ENCODE peak calls at places on chromosomes 4 and X, in four cellular contexts. I is uterus, S is A549, K is prostate gland. R is an unnamed sample.

GRCh38 chrX:107448625-107449468 is 605 bp upstream of the FRMPD3 start:
- DNase-seq in I (peak; percentile 13), S (peak; percentile 13), K (no peak), R (no peak)

GRCh38 chr4:151246742-151247141 is 30.2 kb upstream of the PRSS48 start:
- DNase-seq in I (no peak), S (no peak), K (no peak), R (no peak)

GRCh38 chr4:106450249-106450648 is 81.7 kb upstream of the GIMD1 start:
- DNase-seq in I (no peak), S (no peak), K (no peak), R (no peak)

GRCh38 chr4:61992351-61992750 is 792.2 kb downstream of the ADGRL3 start:
- DNase-seq in I (no peak), S (no peak), K (no peak), R (no peak)

GRCh38 chr4:89413518-89413917 is 105.9 kb upstream of the GPRIN3 start:
- DNase-seq in I (no peak), S (no peak), K (no peak), R (no peak)

GRCh38 chr4:142900622-142901021 is 54.5 kb upstream of the INPP4B start:
- DNase-seq in I (no peak), S (no peak), K (no peak), R (no peak)

GRCh38 chrX:130024127-130024526 is 41.7 kb downstream of the BCORL1 start:
- DNase-seq in I (peak; percentile 68), S (peak; percentile 56), K (peak; percentile 50), R (peak; percentile 52)

GRCh38 chrX:48474127-48474526 is 1.9 kb upstream of the FTSJ1 start:
- DNase-seq in I (no peak), S (peak; percentile 31), K (no peak), R (no peak)

GRCh38 chr4:105807496-105807895 is 87.8 kb upstream of the NPNT start:
- DNase-seq in I (no peak), S (no peak), K (no peak), R (no peak)

GRCh38 chr4:141432000-141432712 is 204.2 kb upstream of the IL15 start:
- DNase-seq in I (no peak), S (no peak), K (no peak), R (no peak)

GRCh38 chrX:34918856-34919255 is 23.7 kb upstream of the FAM47B start:
- DNase-seq in I (no peak), S (peak; percentile 70), K (peak; percentile 4), R (peak; percentile 1)

GRCh38 chr4:128907966-128908365 is 98.5 kb downstream of the JADE1 start:
- DNase-seq in I (no peak), S (no peak), K (no peak), R (no peak)

GRCh38 chr4:126532527-126532926 is 1100.2 kb upstream of the INTU start:
- DNase-seq in I (no peak), S (no peak), K (no peak), R (no peak)

GRCh38 chr4:145815027-145815612 is 123.5 kb downstream of the ZNF827 start:
- DNase-seq in I (no peak), S (no peak), K (no peak), R (no peak)

GRCh38 chr4:21083413-21083812 is 383.2 kb downstream of the PACRGL start:
- DNase-seq in I (no peak), S (no peak), K (no peak), R (no peak)

GRCh38 chr4:139589619-139590018 is 33.6 kb upstream of the SETD7 start:
- DNase-seq in I (no peak), S (no peak), K (no peak), R (no peak)

GRCh38 chr4:52837716-52838558 is 24.2 kb upstream of the RASL11B start:
- DNase-seq in I (no peak), S (no peak), K (peak; percentile 54), R (peak; percentile 50)

DNA sequence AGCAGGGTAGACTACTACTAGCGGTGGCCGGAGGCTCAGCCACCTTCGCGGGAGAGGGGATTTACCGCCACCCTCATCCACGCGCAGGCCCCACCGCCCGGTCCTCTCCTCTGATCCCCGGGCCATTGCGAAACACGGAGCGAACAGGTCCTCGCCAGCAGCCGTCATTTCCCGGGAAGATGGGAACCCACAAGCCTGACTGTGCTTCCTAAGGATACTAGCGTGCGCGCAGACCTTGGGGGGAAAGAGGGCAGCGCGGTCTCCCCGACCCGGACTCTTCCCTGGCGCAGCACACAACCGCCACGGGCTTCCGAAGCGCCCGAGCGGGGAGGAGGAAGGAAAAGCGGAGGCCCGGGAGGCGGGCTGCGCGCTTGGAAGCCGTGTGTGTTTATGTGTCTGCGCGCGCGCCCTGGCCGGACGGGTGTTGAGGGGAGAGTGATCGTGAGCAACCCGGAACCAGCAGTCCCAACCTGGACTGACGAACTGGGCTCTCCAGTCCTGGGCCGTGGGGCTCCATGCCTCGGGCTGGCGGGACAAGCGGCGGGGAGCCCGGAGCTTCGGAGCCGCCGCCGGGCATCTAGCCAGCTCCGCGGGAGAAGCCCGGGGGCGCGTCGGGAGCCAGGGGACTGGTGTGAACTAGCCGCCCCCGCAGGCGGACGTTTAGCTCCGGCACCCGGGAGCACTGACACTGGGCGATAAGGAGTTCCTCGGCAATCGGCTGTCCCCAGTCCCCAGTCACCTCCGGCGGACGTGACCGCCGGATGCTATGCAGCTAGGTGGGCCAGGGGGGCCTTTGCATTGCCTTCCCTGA is 74.6 kb upstream of the BCOR start:
- DNase-seq in I (peak; percentile 71), S (no peak), K (peak; percentile 50), R (no peak)
- TF ChIP-seq POLR2A in I (no peak), S (no peak), K (no peak), R (no peak)

GRCh38 chrX:12949927-12950656 is 24.8 kb upstream of the TMSB4X start:
- DNase-seq in I (peak; percentile 89), S (no peak), K (peak; percentile 44), R (no peak)
- TF ChIP-seq POLR2A in I (peak; percentile 26), S (no peak), K (peak; percentile 39), R (no peak)

GRCh38 chrX:16867947-16868346 is 2.2 kb downstream of the RBBP7 start:
- DNase-seq in I (no peak), S (no peak), K (no peak), R (no peak)

GRCh38 chrX:16869393-16870094 is 618 bp downstream of the RBBP7 start:
- DNase-seq in I (peak; percentile 19), S (peak; percentile 32), K (peak; percentile 4), R (no peak)

GRCh38 chrX:16870861-16871584 is 861 bp upstream of the RBBP7 start:
- DNase-seq in I (peak; percentile 35), S (no peak), K (peak; percentile 8), R (no peak)

GRCh38 chrX:16868920-16869319 is 1.2 kb downstream of the RBBP7 start:
- DNase-seq in I (no peak), S (no peak), K (no peak), R (no peak)

GRCh38 chrX:16870095-16870860 is at the start of gene RBBP7:
- DNase-seq in I (peak; percentile 94), S (peak; percentile 91), K (peak; percentile 87), R (peak; percentile 38)
- TF ChIP-seq POLR2A in I (peak; percentile 83), S (peak; percentile 64), K (peak; percentile 89), R (peak; percentile 68)

GRCh38 chrX:17817242-17817641 is 43.9 kb downstream of the RAI2 start:
- DNase-seq in I (no peak), S (no peak), K (no peak), R (no peak)
- TF ChIP-seq POLR2A in I (no peak), S (no peak), K (no peak), R (no peak)

GRCh38 chr4:2570551-2571222 is 34.2 kb downstream of the FAM193A start:
- DNase-seq in I (peak; percentile 31), S (no peak), K (no peak), R (no peak)
- TF ChIP-seq POLR2A in I (no peak), S (no peak), K (no peak), R (no peak)

GRCh38 chrX:65034641-65035450 is 58.6 kb upstream of the ZC4H2 start:
- DNase-seq in I (peak; percentile 71), S (peak; percentile 58), K (peak; percentile 66), R (no peak)
- TF ChIP-seq POLR2A in I (peak; percentile 13), S (no peak), K (no peak), R (no peak)

GRCh38 chrX:71096702-71097032 is 1.0 kb downstream of the FOXO4 start:
- DNase-seq in I (no peak), S (no peak), K (no peak), R (no peak)

GRCh38 chrX:71095971-71096701 is 485 bp downstream of the FOXO4 start:
- DNase-seq in I (no peak), S (no peak), K (peak; percentile 55), R (peak; percentile 34)

GRCh38 chrX:71098302-71098701 is 2.7 kb downstream of the FOXO4 start:
- DNase-seq in I (peak; percentile 69), S (peak; percentile 55), K (peak; percentile 35), R (peak; percentile 26)

GRCh38 chrX:71095033-71095432 is 618 bp upstream of the FOXO4 start:
- DNase-seq in I (no peak), S (no peak), K (no peak), R (no peak)

GRCh38 chrX:71095555-71095970 is at the start of gene FOXO4:
- DNase-seq in I (peak; percentile 94), S (peak; percentile 87), K (peak; percentile 90), R (peak; percentile 82)
- TF ChIP-seq POLR2A in I (peak; percentile 32), S (peak; percentile 67), K (no peak), R (peak; percentile 18)

DNA sequence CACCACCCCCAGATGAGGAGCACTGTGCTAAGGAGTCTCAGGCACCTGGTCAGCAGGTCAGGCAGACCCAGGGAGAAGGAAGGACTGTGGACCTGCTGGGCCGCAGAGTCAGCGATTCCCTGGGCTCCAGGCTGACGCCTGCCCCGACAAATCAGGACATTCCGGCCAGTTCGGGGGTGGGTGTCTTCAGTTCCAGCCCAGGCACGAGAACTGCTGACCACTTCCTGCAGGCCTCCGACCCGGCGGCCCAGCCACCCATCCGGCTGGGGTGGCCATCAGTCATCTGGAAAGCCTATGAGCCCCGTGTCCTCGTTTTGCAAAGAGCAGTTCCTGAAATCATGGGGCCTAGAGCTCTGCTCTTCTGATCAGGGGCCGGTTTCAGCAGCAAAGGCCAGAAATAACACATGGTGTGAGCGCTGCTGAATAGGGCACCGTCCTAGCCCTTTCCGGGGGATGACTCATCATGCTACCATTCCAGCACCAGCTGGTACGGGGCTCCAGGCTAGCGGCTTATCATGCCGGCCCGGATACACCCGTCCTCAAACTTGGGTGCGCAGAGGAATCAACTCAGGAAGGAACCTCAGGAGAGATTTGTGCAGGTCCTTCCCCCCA is 7.8 kb upstream of the SH3TC1 start:
- DNase-seq in I (peak; percentile 65), S (no peak), K (no peak), R (peak; percentile 76)
- TF ChIP-seq POLR2A in I (no peak), S (no peak), K (no peak), R (peak; percentile 14)

DNA sequence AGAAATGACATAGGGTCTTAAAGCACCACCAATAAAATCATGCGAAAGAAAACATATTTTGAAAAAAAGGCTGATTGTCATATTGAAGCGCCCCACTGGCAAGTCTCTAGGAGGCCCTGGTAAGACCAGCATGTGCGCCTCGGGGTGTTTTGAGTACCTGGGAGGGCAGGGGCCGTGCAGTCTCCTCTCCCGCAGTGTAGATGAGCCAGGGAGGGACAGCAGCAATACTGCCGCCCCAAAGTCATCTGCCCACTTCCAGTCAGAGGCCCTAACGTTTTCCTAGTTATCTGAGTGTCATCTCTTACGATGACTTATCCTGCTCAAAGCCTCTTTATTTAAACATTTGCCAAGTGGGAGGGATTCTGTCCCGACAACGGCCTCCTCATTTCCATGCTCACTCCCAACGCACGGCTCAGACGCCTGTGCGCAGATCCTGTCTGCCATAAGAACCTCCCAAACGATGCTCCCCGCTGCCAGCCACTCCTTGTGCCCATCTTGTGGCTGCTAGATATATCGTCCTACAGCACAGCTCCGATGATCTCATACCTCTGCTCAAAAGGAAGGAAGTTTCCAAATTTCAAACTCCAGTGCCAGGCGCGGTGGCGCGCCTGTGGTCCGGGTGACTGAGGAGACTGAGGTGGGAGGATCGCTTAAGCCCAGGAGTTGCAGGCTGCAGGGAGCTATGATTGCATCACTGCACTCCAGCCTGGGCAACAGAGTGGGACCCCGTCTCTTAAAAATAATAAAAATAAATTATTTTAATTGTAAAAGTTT is 17.2 kb upstream of the SCRG1 start:
- DNase-seq in I (peak; percentile 31), S (no peak), K (no peak), R (peak; percentile 42)
- TF ChIP-seq POLR2A in I (no peak), S (no peak), K (no peak), R (peak; percentile 36)